ENCODE peak calls at places on chromosomes 5 and 9, in four cellular contexts. One of them, this sample, is unnamed.

GRCh38 chr5:167708449-167708848 is 583.0 kb upstream of the WWC1 start:
- DNase-seq in upper lobe of left lung: no peak
- DNase-seq in tibial nerve: no peak
- DNase-seq in uterus: no peak
- DNase-seq in this sample: no peak

GRCh38 chr9:123302348-123303214 is 34.2 kb upstream of the STRBP start:
- DNase-seq in upper lobe of left lung: no peak
- DNase-seq in tibial nerve: no peak
- DNase-seq in uterus: no peak
- DNase-seq in this sample: no peak

GRCh38 chr5:5572010-5572982 is 149.8 kb downstream of the ICE1 start:
- DNase-seq in upper lobe of left lung: no peak
- DNase-seq in tibial nerve: peak; percentile 15
- DNase-seq in uterus: peak; percentile 80
- DNase-seq in this sample: no peak

GRCh38 chr9:128729302-128729701 is 5.4 kb upstream of the ZDHHC12 start:
- DNase-seq in upper lobe of left lung: no peak
- DNase-seq in tibial nerve: no peak
- DNase-seq in uterus: no peak
- DNase-seq in this sample: no peak

GRCh38 chr5:133983674-133984073 is 15.2 kb upstream of the C5orf15 start:
- DNase-seq in upper lobe of left lung: no peak
- DNase-seq in tibial nerve: no peak
- DNase-seq in uterus: no peak
- DNase-seq in this sample: no peak

GRCh38 chr9:129586647-129587046 is 34.3 kb downstream of the C9orf50 start:
- DNase-seq in upper lobe of left lung: no peak
- DNase-seq in tibial nerve: no peak
- DNase-seq in uterus: no peak
- DNase-seq in this sample: no peak

GRCh38 chr5:54900906-54901725 is 84.3 kb downstream of the ESM1 start:
- DNase-seq in upper lobe of left lung: peak; percentile 29
- DNase-seq in tibial nerve: peak; percentile 64
- DNase-seq in uterus: peak; percentile 74
- DNase-seq in this sample: no peak

GRCh38 chr5:1494780-1495524 is 28.8 kb downstream of the LPCAT1 start:
- DNase-seq in upper lobe of left lung: peak; percentile 77
- DNase-seq in tibial nerve: no peak
- DNase-seq in uterus: no peak
- DNase-seq in this sample: no peak

GRCh38 chr9:84439253-84439652 is 98.7 kb upstream of the SLC28A3 start:
- DNase-seq in upper lobe of left lung: no peak
- DNase-seq in tibial nerve: no peak
- DNase-seq in uterus: no peak
- DNase-seq in this sample: no peak

GRCh38 chr9:89436963-89437625 is 60.8 kb downstream of the SEMA4D start:
- DNase-seq in upper lobe of left lung: peak; percentile 92
- DNase-seq in tibial nerve: no peak
- DNase-seq in uterus: no peak
- DNase-seq in this sample: no peak

GRCh38 chr5:141992349-141992963 is 20.4 kb downstream of the GNPDA1 start:
- DNase-seq in upper lobe of left lung: peak; percentile 73
- DNase-seq in tibial nerve: peak; percentile 95
- DNase-seq in uterus: peak; percentile 70
- DNase-seq in this sample: peak; percentile 38

GRCh38 chr5:181047921-181048320 is 7.9 kb downstream of the BTNL9 start:
- DNase-seq in upper lobe of left lung: no peak
- DNase-seq in tibial nerve: no peak
- DNase-seq in uterus: no peak
- DNase-seq in this sample: no peak

GRCh38 chr9:134864821-134865190 is 15.8 kb upstream of the FCN2 start:
- DNase-seq in upper lobe of left lung: peak; percentile 16
- DNase-seq in tibial nerve: no peak
- DNase-seq in uterus: no peak
- DNase-seq in this sample: no peak

GRCh38 chr9:15512204-15512603 is 1.4 kb upstream of the PSIP1 start:
- DNase-seq in upper lobe of left lung: no peak
- DNase-seq in tibial nerve: no peak
- DNase-seq in uterus: no peak
- DNase-seq in this sample: no peak

GRCh38 chr9:106467113-106467846 is 395.7 kb upstream of the ZNF462 start:
- DNase-seq in upper lobe of left lung: no peak
- DNase-seq in tibial nerve: no peak
- DNase-seq in uterus: no peak
- DNase-seq in this sample: no peak

GRCh38 chr5:142246263-142246662 is 78.6 kb downstream of the SPRY4 start:
- DNase-seq in upper lobe of left lung: no peak
- DNase-seq in tibial nerve: peak; percentile 8
- DNase-seq in uterus: peak; percentile 26
- DNase-seq in this sample: peak; percentile 75

GRCh38 chr9:89837152-89837551 is 232.3 kb downstream of the GADD45G start:
- DNase-seq in upper lobe of left lung: no peak
- DNase-seq in tibial nerve: no peak
- DNase-seq in uterus: no peak
- DNase-seq in this sample: no peak

GRCh38 chr9:90956026-90956810 is 154.6 kb downstream of the SYK start:
- DNase-seq in upper lobe of left lung: peak; percentile 36
- DNase-seq in tibial nerve: no peak
- DNase-seq in uterus: no peak
- DNase-seq in this sample: no peak

GRCh38 chr5:143738415-143739401 is 73.3 kb upstream of the HMHB1 start:
- DNase-seq in upper lobe of left lung: no peak
- DNase-seq in tibial nerve: no peak
- DNase-seq in uterus: no peak
- DNase-seq in this sample: no peak

GRCh38 chr9:78938821-78939220 is 632.9 kb upstream of the TLE4 start:
- DNase-seq in upper lobe of left lung: no peak
- DNase-seq in tibial nerve: no peak
- DNase-seq in uterus: no peak
- DNase-seq in this sample: no peak

GRCh38 chr9:81052846-81053245 is 636.5 kb downstream of the TLE1 start:
- DNase-seq in upper lobe of left lung: no peak
- DNase-seq in tibial nerve: no peak
- DNase-seq in uterus: no peak
- DNase-seq in this sample: no peak

GRCh38 chr5:172790496-172790889 is 19.5 kb upstream of the DUSP1 start:
- DNase-seq in upper lobe of left lung: no peak
- DNase-seq in tibial nerve: no peak
- DNase-seq in uterus: no peak
- DNase-seq in this sample: no peak

GRCh38 chr9:86983260-86984255 is 36.3 kb upstream of the GAS1 start:
- DNase-seq in upper lobe of left lung: no peak
- DNase-seq in tibial nerve: peak; percentile 20
- DNase-seq in uterus: peak; percentile 53
- DNase-seq in this sample: no peak

GRCh38 chr9:15158019-15158418 is 149.0 kb downstream of the TTC39B start:
- DNase-seq in upper lobe of left lung: no peak
- DNase-seq in tibial nerve: no peak
- DNase-seq in uterus: no peak
- DNase-seq in this sample: no peak

DNA sequence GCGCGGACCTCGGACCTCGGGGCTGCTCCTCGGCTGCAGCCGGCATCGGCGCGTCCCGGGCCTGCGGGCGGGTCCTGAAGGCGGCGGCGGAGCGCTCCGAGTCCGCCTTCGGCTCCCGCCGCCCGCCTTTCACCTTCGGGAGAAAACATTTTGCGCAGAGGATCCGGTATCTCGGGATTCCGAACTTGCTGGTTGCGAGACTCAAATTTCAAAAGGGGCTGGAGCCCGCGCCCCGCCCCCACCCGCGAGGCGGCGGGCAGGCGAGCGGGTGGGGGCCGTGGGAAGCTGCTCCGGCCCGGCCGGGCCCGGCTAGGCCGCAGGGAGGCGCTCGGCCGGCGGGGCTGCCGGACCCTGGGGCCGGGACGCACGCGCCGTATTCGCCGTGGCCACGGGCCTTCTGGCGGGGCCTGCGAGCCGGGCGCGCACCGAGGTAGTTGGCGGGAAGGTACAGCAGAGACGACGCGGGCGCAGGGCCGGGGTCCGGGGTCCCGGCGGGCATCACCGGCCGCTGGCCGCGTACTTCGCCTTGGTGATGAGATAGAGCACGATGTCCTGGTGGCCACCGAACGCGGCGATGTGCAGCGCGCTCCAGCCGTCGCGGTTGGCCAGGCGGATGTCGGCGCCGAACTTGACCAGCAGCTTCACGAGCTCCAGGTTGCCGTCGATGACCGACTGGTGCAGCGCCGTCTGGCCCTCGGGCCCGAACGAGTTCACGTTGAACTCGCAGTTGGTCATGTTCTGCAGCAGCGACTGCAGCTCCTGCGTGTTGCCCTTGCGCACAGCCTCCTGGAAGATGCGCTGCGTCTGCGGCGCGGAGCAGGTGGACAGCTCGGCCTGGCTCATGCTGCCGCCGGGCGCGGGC is 754 bp downstream of the NRARP start:
- DNase-seq in upper lobe of left lung: no peak
- DNase-seq in tibial nerve: no peak
- DNase-seq in uterus: no peak
- DNase-seq in this sample: no peak
- TF ChIP-seq POLR2A in upper lobe of left lung: no peak
- TF ChIP-seq POLR2A in tibial nerve: no peak
- TF ChIP-seq POLR2A in uterus: no peak
- TF ChIP-seq POLR2A in this sample: peak; percentile 6

GRCh38 chr5:138824516-138824915 is 50.6 kb downstream of the LRRTM2 start:
- DNase-seq in upper lobe of left lung: no peak
- DNase-seq in tibial nerve: no peak
- DNase-seq in uterus: no peak
- DNase-seq in this sample: no peak
- TF ChIP-seq POLR2A in upper lobe of left lung: no peak
- TF ChIP-seq POLR2A in tibial nerve: no peak
- TF ChIP-seq POLR2A in uterus: no peak
- TF ChIP-seq POLR2A in this sample: no peak

GRCh38 chr9:2017459-2018161 is 2.5 kb downstream of the SMARCA2 start:
- DNase-seq in upper lobe of left lung: peak; percentile 86
- DNase-seq in tibial nerve: peak; percentile 61
- DNase-seq in uterus: peak; percentile 70
- DNase-seq in this sample: peak; percentile 54
- TF ChIP-seq POLR2A in upper lobe of left lung: peak; percentile 76
- TF ChIP-seq POLR2A in tibial nerve: peak; percentile 45
- TF ChIP-seq POLR2A in uterus: peak; percentile 59
- TF ChIP-seq POLR2A in this sample: peak; percentile 46

GRCh38 chr5:75368391-75368790 is 31.4 kb downstream of the HMGCR start:
- DNase-seq in upper lobe of left lung: no peak
- DNase-seq in tibial nerve: no peak
- DNase-seq in uterus: no peak
- DNase-seq in this sample: no peak

GRCh38 chr5:75365740-75366139 is 28.7 kb downstream of the HMGCR start:
- DNase-seq in upper lobe of left lung: no peak
- DNase-seq in tibial nerve: no peak
- DNase-seq in uterus: no peak
- DNase-seq in this sample: no peak

GRCh38 chr5:75367401-75367800 is 30.4 kb downstream of the HMGCR start:
- DNase-seq in upper lobe of left lung: no peak
- DNase-seq in tibial nerve: no peak
- DNase-seq in uterus: no peak
- DNase-seq in this sample: no peak

GRCh38 chr5:75364571-75365280 is 27.7 kb downstream of the HMGCR start:
- DNase-seq in upper lobe of left lung: peak; percentile 31
- DNase-seq in tibial nerve: no peak
- DNase-seq in uterus: no peak
- DNase-seq in this sample: no peak

DNA sequence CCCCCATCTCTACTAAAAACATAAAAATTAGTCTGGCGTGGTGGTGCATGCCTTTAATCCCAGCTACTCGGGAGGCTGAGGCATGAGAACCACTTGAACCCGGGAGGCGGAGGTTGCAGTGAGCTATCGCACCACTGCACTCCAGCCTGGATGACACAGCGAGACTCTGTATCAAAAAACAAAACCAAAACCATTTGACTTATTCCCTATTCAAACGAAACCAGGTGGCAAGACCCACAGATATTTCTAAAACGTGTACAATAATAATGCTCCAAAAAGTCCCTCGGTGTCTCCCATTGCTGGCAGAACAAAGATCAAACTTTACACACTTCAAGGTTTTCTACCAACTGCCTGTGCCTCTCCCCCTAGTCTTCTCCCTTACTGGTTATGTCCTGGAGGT is 29.8 kb downstream of the HMGCR start:
- DNase-seq in upper lobe of left lung: no peak
- DNase-seq in tibial nerve: no peak
- DNase-seq in uterus: no peak
- DNase-seq in this sample: no peak
- TF ChIP-seq POLR2A in upper lobe of left lung: no peak
- TF ChIP-seq POLR2A in tibial nerve: no peak
- TF ChIP-seq POLR2A in uterus: no peak
- TF ChIP-seq POLR2A in this sample: no peak